ENCODE peak calls at places on chromosomes 13 and 19, in nine cellular contexts. One of them, this sample, is unnamed.

GRCh38 chr19:46191972-46192371 is 37.6 kb upstream of the IGFL1 start:
- DNase-seq in GM12864: no peak
- DNase-seq in stimulated activated CD4-positive, alpha-beta T cell treated with anti-CD3 and anti-CD28 coated beads, Interleukin-1b, Interleukin-23, amount 100 ng/mL, for 24 hours: no peak
- DNase-seq in activated T-helper 1 cell treated with Interleukin-2 at 50 U/mL for 16 hours: no peak
- DNase-seq in NCI-H82: no peak
- DNase-seq in GM10248: no peak
- DNase-seq in neuronal stem cell: no peak
- DNase-seq in activated T-cell treated with anti-CD3 and anti-CD28 coated beads for 1 hour: no peak
- DNase-seq in astrocyte of the hippocampus: no peak
- DNase-seq in this sample: no peak

GRCh38 chr13:75550159-75550567 is 572 bp downstream of the UCHL3 start:
- DNase-seq in activated T-helper 1 cell treated with Interleukin-2 at 50 U/mL for 16 hours: no peak
- DNase-seq in activated T-cell treated with anti-CD3 and anti-CD28 coated beads for 1 hour: no peak
- DNase-seq in NCI-H82: peak
- DNase-seq in GM10248: peak
- DNase-seq in neuronal stem cell: no peak
- DNase-seq in stimulated activated CD4-positive, alpha-beta T cell treated with anti-CD3 and anti-CD28 coated beads, Interleukin-1b, Interleukin-23, amount 100 ng/mL, for 24 hours: no peak
- DNase-seq in GM12864: no peak
- DNase-seq in astrocyte of the hippocampus: peak
- DNase-seq in this sample: no peak

GRCh38 chr13:43493496-43494000 is 293.2 kb downstream of the ENOX1 start:
- DNase-seq in GM12864: no peak
- DNase-seq in stimulated activated CD4-positive, alpha-beta T cell treated with anti-CD3 and anti-CD28 coated beads, Interleukin-1b, Interleukin-23, amount 100 ng/mL, for 24 hours: no peak
- DNase-seq in GM10248: no peak
- DNase-seq in activated T-helper 1 cell treated with Interleukin-2 at 50 U/mL for 16 hours: no peak
- DNase-seq in activated T-cell treated with anti-CD3 and anti-CD28 coated beads for 1 hour: no peak
- DNase-seq in neuronal stem cell: no peak
- DNase-seq in NCI-H82: peak
- DNase-seq in astrocyte of the hippocampus: no peak
- DNase-seq in this sample: no peak

GRCh38 chr13:27374650-27375049 is 49.8 kb upstream of the GTF3A start:
- DNase-seq in activated T-helper 1 cell treated with Interleukin-2 at 50 U/mL for 16 hours: peak
- DNase-seq in activated T-cell treated with anti-CD3 and anti-CD28 coated beads for 1 hour: peak
- DNase-seq in GM10248: peak
- DNase-seq in GM12864: no peak
- DNase-seq in astrocyte of the hippocampus: peak
- DNase-seq in NCI-H82: peak
- DNase-seq in stimulated activated CD4-positive, alpha-beta T cell treated with anti-CD3 and anti-CD28 coated beads, Interleukin-1b, Interleukin-23, amount 100 ng/mL, for 24 hours: no peak
- DNase-seq in neuronal stem cell: peak
- DNase-seq in this sample: peak

GRCh38 chr13:23025848-23026608 is 154.8 kb upstream of the SGCG start:
- DNase-seq in stimulated activated CD4-positive, alpha-beta T cell treated with anti-CD3 and anti-CD28 coated beads, Interleukin-1b, Interleukin-23, amount 100 ng/mL, for 24 hours: no peak
- DNase-seq in activated T-cell treated with anti-CD3 and anti-CD28 coated beads for 1 hour: no peak
- DNase-seq in astrocyte of the hippocampus: no peak
- DNase-seq in GM12864: no peak
- DNase-seq in GM10248: no peak
- DNase-seq in NCI-H82: peak
- DNase-seq in neuronal stem cell: no peak
- DNase-seq in activated T-helper 1 cell treated with Interleukin-2 at 50 U/mL for 16 hours: no peak
- DNase-seq in this sample: no peak

GRCh38 chr13:46640843-46641242 is 87.9 kb downstream of the LRCH1 start:
- DNase-seq in GM10248: no peak
- DNase-seq in astrocyte of the hippocampus: peak
- DNase-seq in GM12864: no peak
- DNase-seq in activated T-helper 1 cell treated with Interleukin-2 at 50 U/mL for 16 hours: no peak
- DNase-seq in NCI-H82: no peak
- DNase-seq in activated T-cell treated with anti-CD3 and anti-CD28 coated beads for 1 hour: no peak
- DNase-seq in stimulated activated CD4-positive, alpha-beta T cell treated with anti-CD3 and anti-CD28 coated beads, Interleukin-1b, Interleukin-23, amount 100 ng/mL, for 24 hours: no peak
- DNase-seq in neuronal stem cell: no peak
- DNase-seq in this sample: peak

GRCh38 chr13:105937451-105937850 is 598.0 kb downstream of the EFNB2 start:
- DNase-seq in activated T-helper 1 cell treated with Interleukin-2 at 50 U/mL for 16 hours: no peak
- DNase-seq in stimulated activated CD4-positive, alpha-beta T cell treated with anti-CD3 and anti-CD28 coated beads, Interleukin-1b, Interleukin-23, amount 100 ng/mL, for 24 hours: no peak
- DNase-seq in GM10248: no peak
- DNase-seq in neuronal stem cell: no peak
- DNase-seq in GM12864: no peak
- DNase-seq in NCI-H82: peak
- DNase-seq in astrocyte of the hippocampus: no peak
- DNase-seq in activated T-cell treated with anti-CD3 and anti-CD28 coated beads for 1 hour: no peak
- DNase-seq in this sample: no peak

GRCh38 chr13:22081430-22081829 is 410.6 kb downstream of the FGF9 start:
- DNase-seq in activated T-cell treated with anti-CD3 and anti-CD28 coated beads for 1 hour: no peak
- DNase-seq in activated T-helper 1 cell treated with Interleukin-2 at 50 U/mL for 16 hours: no peak
- DNase-seq in astrocyte of the hippocampus: no peak
- DNase-seq in neuronal stem cell: no peak
- DNase-seq in stimulated activated CD4-positive, alpha-beta T cell treated with anti-CD3 and anti-CD28 coated beads, Interleukin-1b, Interleukin-23, amount 100 ng/mL, for 24 hours: no peak
- DNase-seq in NCI-H82: no peak
- DNase-seq in GM12864: no peak
- DNase-seq in GM10248: no peak
- DNase-seq in this sample: no peak

GRCh38 chr13:89726690-89727435 is 1620.6 kb upstream of the MIR17HG start:
- DNase-seq in activated T-helper 1 cell treated with Interleukin-2 at 50 U/mL for 16 hours: no peak
- DNase-seq in activated T-cell treated with anti-CD3 and anti-CD28 coated beads for 1 hour: no peak
- DNase-seq in stimulated activated CD4-positive, alpha-beta T cell treated with anti-CD3 and anti-CD28 coated beads, Interleukin-1b, Interleukin-23, amount 100 ng/mL, for 24 hours: no peak
- DNase-seq in GM12864: no peak
- DNase-seq in neuronal stem cell: no peak
- DNase-seq in NCI-H82: no peak
- DNase-seq in GM10248: no peak
- DNase-seq in astrocyte of the hippocampus: peak
- DNase-seq in this sample: no peak

GRCh38 chr13:85230754-85231153 is 568.5 kb downstream of the SLITRK6 start:
- DNase-seq in astrocyte of the hippocampus: no peak
- DNase-seq in neuronal stem cell: no peak
- DNase-seq in GM10248: no peak
- DNase-seq in GM12864: no peak
- DNase-seq in stimulated activated CD4-positive, alpha-beta T cell treated with anti-CD3 and anti-CD28 coated beads, Interleukin-1b, Interleukin-23, amount 100 ng/mL, for 24 hours: no peak
- DNase-seq in activated T-cell treated with anti-CD3 and anti-CD28 coated beads for 1 hour: no peak
- DNase-seq in NCI-H82: no peak
- DNase-seq in activated T-helper 1 cell treated with Interleukin-2 at 50 U/mL for 16 hours: no peak
- DNase-seq in this sample: no peak

GRCh38 chr13:114226699-114227323 is 7.9 kb upstream of the CDC16 start:
- DNase-seq in astrocyte of the hippocampus: peak
- DNase-seq in neuronal stem cell: peak
- DNase-seq in NCI-H82: peak
- DNase-seq in activated T-cell treated with anti-CD3 and anti-CD28 coated beads for 1 hour: peak
- DNase-seq in GM12864: peak
- DNase-seq in activated T-helper 1 cell treated with Interleukin-2 at 50 U/mL for 16 hours: peak
- DNase-seq in stimulated activated CD4-positive, alpha-beta T cell treated with anti-CD3 and anti-CD28 coated beads, Interleukin-1b, Interleukin-23, amount 100 ng/mL, for 24 hours: peak
- DNase-seq in GM10248: peak
- DNase-seq in this sample: peak

GRCh38 chr13:83190020-83190419 is 692.3 kb downstream of the SLITRK1 start:
- DNase-seq in neuronal stem cell: no peak
- DNase-seq in astrocyte of the hippocampus: no peak
- DNase-seq in activated T-helper 1 cell treated with Interleukin-2 at 50 U/mL for 16 hours: no peak
- DNase-seq in GM12864: no peak
- DNase-seq in stimulated activated CD4-positive, alpha-beta T cell treated with anti-CD3 and anti-CD28 coated beads, Interleukin-1b, Interleukin-23, amount 100 ng/mL, for 24 hours: no peak
- DNase-seq in activated T-cell treated with anti-CD3 and anti-CD28 coated beads for 1 hour: no peak
- DNase-seq in NCI-H82: no peak
- DNase-seq in GM10248: no peak
- DNase-seq in this sample: no peak

GRCh38 chr13:110125613-110126272 is 181.2 kb downstream of the COL4A1 start:
- DNase-seq in stimulated activated CD4-positive, alpha-beta T cell treated with anti-CD3 and anti-CD28 coated beads, Interleukin-1b, Interleukin-23, amount 100 ng/mL, for 24 hours: no peak
- DNase-seq in activated T-cell treated with anti-CD3 and anti-CD28 coated beads for 1 hour: no peak
- DNase-seq in activated T-helper 1 cell treated with Interleukin-2 at 50 U/mL for 16 hours: no peak
- DNase-seq in NCI-H82: no peak
- DNase-seq in neuronal stem cell: no peak
- DNase-seq in GM12864: no peak
- DNase-seq in astrocyte of the hippocampus: no peak
- DNase-seq in GM10248: no peak
- DNase-seq in this sample: no peak